ENCODE peak calls at places on chromosomes 12 and 14, in seven cellular contexts. D, C, H, I, K, M and L are unnamed samples.

GRCh38 chr12:92363295-92364146 is 217.9 kb upstream of the BTG1 start:
- DNase-seq in D (peak), M (peak), K (peak), C (peak), H (peak), I (no peak), L (peak)

GRCh38 chr12:101599311-101599710 is 4.5 kb downstream of the MYBPC1 start:
- DNase-seq in K (no peak), C (no peak), D (no peak), M (no peak), I (no peak), H (no peak), L (no peak)

GRCh38 chr12:155006-155405 is 59.0 kb downstream of the SLC6A12 start:
- DNase-seq in I (no peak), H (no peak), C (no peak), M (no peak), D (no peak), K (no peak), L (no peak)

GRCh38 chr12:42325776-42326465 is at the start of the genes PPHLN1 and ZCRB1:
- DNase-seq in D (peak), C (peak), M (peak), K (peak), H (peak), I (peak), L (peak)

GRCh38 chr14:54709444-54709843 is 142.5 kb downstream of the SAMD4A start:
- DNase-seq in M (no peak), I (no peak), K (no peak), D (no peak), C (no peak), H (no peak), L (no peak)

GRCh38 chr12:117076410-117077372 is 22.5 kb downstream of the TESC start:
- DNase-seq in M (no peak), H (peak), C (no peak), I (no peak), K (no peak), D (no peak), L (peak)

GRCh38 chr14:90518941-90519256 is 122.1 kb downstream of the CALM1 start:
- DNase-seq in I (peak), C (peak), M (peak), K (peak), H (peak), D (peak), L (peak)

GRCh38 chr14:75344396-75344795 is 65.8 kb downstream of the FOS start:
- DNase-seq in H (no peak), I (no peak), M (no peak), K (no peak), D (no peak), C (no peak), L (no peak)

GRCh38 chr14:24196071-24197061 is 1.1 kb upstream of the TM9SF1 start:
- DNase-seq in H (no peak), I (peak), K (no peak), C (peak), D (no peak), M (no peak), L (no peak)

GRCh38 chr14:96592591-96593388 is 90.6 kb downstream of the PAPOLA start:
- DNase-seq in I (no peak), H (no peak), D (peak), K (peak), C (peak), M (peak), L (peak)

GRCh38 chr14:95886366-95886765 is 9.7 kb downstream of the TUNAR start:
- DNase-seq in D (no peak), K (no peak), C (no peak), I (no peak), H (no peak), M (no peak), L (no peak)

GRCh38 chr14:61615743-61616523 is 79.4 kb upstream of the HIF1A start:
- DNase-seq in M (no peak), H (no peak), C (no peak), K (no peak), I (no peak), D (no peak), L (no peak)

GRCh38 chr14:33332497-33332896 is 393.8 kb downstream of the NPAS3 start:
- DNase-seq in I (no peak), H (no peak), K (no peak), C (no peak), M (no peak), D (no peak), L (no peak)

GRCh38 chr12:46378530-46378929 is 6.0 kb upstream of the SLC38A2 start:
- DNase-seq in D (no peak), M (no peak), H (no peak), I (no peak), C (no peak), K (no peak), L (no peak)